ENCODE peak calls at places on chromosomes 16 and 17, in nine cellular contexts. One of them, this sample, is unnamed.

GRCh38 chr17:11608396-11608795 is 10.1 kb downstream of the DNAH9 start:
- DNase-seq in activated T-helper 1 cell treated with anti-CD3 and anti-CD28 coated beads, Interleukin-2, amount 50 U/mL, for 16 hours: no peak
- DNase-seq in non-pigmented ciliary epithelial cell: no peak
- DNase-seq in GM23248: peak
- DNase-seq in T-helper 1 cell: no peak
- DNase-seq in kidney tubule cell: no peak
- DNase-seq in anterior cingulate cortex: peak
- DNase-seq in EH: no peak
- DNase-seq in progenitor cell of endocrine pancreas: no peak
- DNase-seq in this sample: no peak

GRCh38 chr17:5443728-5444127 is 4.8 kb upstream of the C1QBP start:
- DNase-seq in GM23248: no peak
- DNase-seq in T-helper 1 cell: no peak
- DNase-seq in activated T-helper 1 cell treated with anti-CD3 and anti-CD28 coated beads, Interleukin-2, amount 50 U/mL, for 16 hours: no peak
- DNase-seq in progenitor cell of endocrine pancreas: no peak
- DNase-seq in non-pigmented ciliary epithelial cell: no peak
- DNase-seq in EH: no peak
- DNase-seq in anterior cingulate cortex: no peak
- DNase-seq in kidney tubule cell: no peak
- DNase-seq in this sample: no peak

GRCh38 chr17:68955181-68955841 is at the start of gene ABCA8:
- DNase-seq in anterior cingulate cortex: peak
- DNase-seq in activated T-helper 1 cell treated with anti-CD3 and anti-CD28 coated beads, Interleukin-2, amount 50 U/mL, for 16 hours: no peak
- DNase-seq in progenitor cell of endocrine pancreas: no peak
- DNase-seq in kidney tubule cell: no peak
- DNase-seq in GM23248: peak
- DNase-seq in EH: no peak
- DNase-seq in non-pigmented ciliary epithelial cell: peak
- DNase-seq in T-helper 1 cell: no peak
- DNase-seq in this sample: no peak

GRCh38 chr16:62036101-62036806 is at the start of gene CDH8:
- DNase-seq in progenitor cell of endocrine pancreas: peak
- DNase-seq in T-helper 1 cell: no peak
- DNase-seq in EH: peak
- DNase-seq in kidney tubule cell: no peak
- DNase-seq in anterior cingulate cortex: no peak
- DNase-seq in activated T-helper 1 cell treated with anti-CD3 and anti-CD28 coated beads, Interleukin-2, amount 50 U/mL, for 16 hours: no peak
- DNase-seq in non-pigmented ciliary epithelial cell: no peak
- DNase-seq in GM23248: no peak
- DNase-seq in this sample: no peak

GRCh38 chr17:49456172-49456965 is 38.7 kb upstream of the NGFR start:
- DNase-seq in anterior cingulate cortex: no peak
- DNase-seq in EH: peak
- DNase-seq in progenitor cell of endocrine pancreas: no peak
- DNase-seq in activated T-helper 1 cell treated with anti-CD3 and anti-CD28 coated beads, Interleukin-2, amount 50 U/mL, for 16 hours: no peak
- DNase-seq in non-pigmented ciliary epithelial cell: peak
- DNase-seq in T-helper 1 cell: no peak
- DNase-seq in GM23248: peak
- DNase-seq in kidney tubule cell: peak
- DNase-seq in this sample: peak

GRCh38 chr17:39325528-39326240 is 75.7 kb downstream of the FBXL20 start:
- DNase-seq in progenitor cell of endocrine pancreas: no peak
- DNase-seq in T-helper 1 cell: no peak
- DNase-seq in GM23248: no peak
- DNase-seq in non-pigmented ciliary epithelial cell: no peak
- DNase-seq in kidney tubule cell: no peak
- DNase-seq in EH: no peak
- DNase-seq in activated T-helper 1 cell treated with anti-CD3 and anti-CD28 coated beads, Interleukin-2, amount 50 U/mL, for 16 hours: no peak
- DNase-seq in anterior cingulate cortex: no peak
- DNase-seq in this sample: no peak

GRCh38 chr16:81623365-81624102 is 155.6 kb upstream of the PLCG2 start:
- DNase-seq in GM23248: peak
- DNase-seq in non-pigmented ciliary epithelial cell: no peak
- DNase-seq in kidney tubule cell: peak
- DNase-seq in T-helper 1 cell: peak
- DNase-seq in activated T-helper 1 cell treated with anti-CD3 and anti-CD28 coated beads, Interleukin-2, amount 50 U/mL, for 16 hours: peak
- DNase-seq in progenitor cell of endocrine pancreas: no peak
- DNase-seq in anterior cingulate cortex: peak
- DNase-seq in EH: peak
- DNase-seq in this sample: peak

GRCh38 chr16:28903344-28904042 is 21.5 kb downstream of the RABEP2 start:
- DNase-seq in T-helper 1 cell: no peak
- DNase-seq in non-pigmented ciliary epithelial cell: no peak
- DNase-seq in anterior cingulate cortex: no peak
- DNase-seq in kidney tubule cell: no peak
- DNase-seq in activated T-helper 1 cell treated with anti-CD3 and anti-CD28 coated beads, Interleukin-2, amount 50 U/mL, for 16 hours: no peak
- DNase-seq in GM23248: no peak
- DNase-seq in progenitor cell of endocrine pancreas: no peak
- DNase-seq in EH: no peak
- DNase-seq in this sample: no peak

GRCh38 chr17:57965521-57966160 is 10.4 kb upstream of the CUEDC1 start:
- DNase-seq in T-helper 1 cell: no peak
- DNase-seq in GM23248: no peak
- DNase-seq in kidney tubule cell: no peak
- DNase-seq in activated T-helper 1 cell treated with anti-CD3 and anti-CD28 coated beads, Interleukin-2, amount 50 U/mL, for 16 hours: no peak
- DNase-seq in anterior cingulate cortex: no peak
- DNase-seq in non-pigmented ciliary epithelial cell: no peak
- DNase-seq in EH: no peak
- DNase-seq in progenitor cell of endocrine pancreas: no peak
- DNase-seq in this sample: no peak

GRCh38 chr16:5502467-5502869 is 404.9 kb upstream of the EEF2KMT start:
- DNase-seq in kidney tubule cell: peak
- DNase-seq in progenitor cell of endocrine pancreas: peak
- DNase-seq in activated T-helper 1 cell treated with anti-CD3 and anti-CD28 coated beads, Interleukin-2, amount 50 U/mL, for 16 hours: no peak
- DNase-seq in non-pigmented ciliary epithelial cell: no peak
- DNase-seq in GM23248: no peak
- DNase-seq in EH: no peak
- DNase-seq in T-helper 1 cell: no peak
- DNase-seq in anterior cingulate cortex: no peak
- DNase-seq in this sample: peak

GRCh38 chr17:61382796-61383688 is 16.6 kb upstream of the TBX2 start:
- DNase-seq in kidney tubule cell: no peak
- DNase-seq in EH: no peak
- DNase-seq in GM23248: no peak
- DNase-seq in activated T-helper 1 cell treated with anti-CD3 and anti-CD28 coated beads, Interleukin-2, amount 50 U/mL, for 16 hours: no peak
- DNase-seq in anterior cingulate cortex: no peak
- DNase-seq in progenitor cell of endocrine pancreas: no peak
- DNase-seq in non-pigmented ciliary epithelial cell: no peak
- DNase-seq in T-helper 1 cell: no peak
- DNase-seq in this sample: no peak

GRCh38 chr17:17964710-17965109 is 7.5 kb downstream of the TOM1L2 start:
- DNase-seq in GM23248: no peak
- DNase-seq in anterior cingulate cortex: no peak
- DNase-seq in activated T-helper 1 cell treated with anti-CD3 and anti-CD28 coated beads, Interleukin-2, amount 50 U/mL, for 16 hours: no peak
- DNase-seq in progenitor cell of endocrine pancreas: no peak
- DNase-seq in EH: no peak
- DNase-seq in T-helper 1 cell: no peak
- DNase-seq in kidney tubule cell: no peak
- DNase-seq in non-pigmented ciliary epithelial cell: no peak
- DNase-seq in this sample: no peak

GRCh38 chr16:21167360-21167759 is 8.9 kb downstream of the LDAF1 start:
- DNase-seq in T-helper 1 cell: no peak
- DNase-seq in anterior cingulate cortex: no peak
- DNase-seq in kidney tubule cell: peak
- DNase-seq in GM23248: peak
- DNase-seq in activated T-helper 1 cell treated with anti-CD3 and anti-CD28 coated beads, Interleukin-2, amount 50 U/mL, for 16 hours: no peak
- DNase-seq in progenitor cell of endocrine pancreas: no peak
- DNase-seq in EH: peak
- DNase-seq in non-pigmented ciliary epithelial cell: peak
- DNase-seq in this sample: peak

GRCh38 chr17:82937411-82938371 is 97.9 kb upstream of the ZNF750 start:
- DNase-seq in progenitor cell of endocrine pancreas: no peak
- DNase-seq in GM23248: no peak
- DNase-seq in anterior cingulate cortex: no peak
- DNase-seq in T-helper 1 cell: no peak
- DNase-seq in EH: no peak
- DNase-seq in non-pigmented ciliary epithelial cell: no peak
- DNase-seq in kidney tubule cell: no peak
- DNase-seq in activated T-helper 1 cell treated with anti-CD3 and anti-CD28 coated beads, Interleukin-2, amount 50 U/mL, for 16 hours: no peak
- DNase-seq in this sample: no peak

GRCh38 chr16:89363621-89364393 is 126.6 kb downstream of the ANKRD11 start:
- DNase-seq in activated T-helper 1 cell treated with anti-CD3 and anti-CD28 coated beads, Interleukin-2, amount 50 U/mL, for 16 hours: no peak
- DNase-seq in kidney tubule cell: peak
- DNase-seq in progenitor cell of endocrine pancreas: no peak
- DNase-seq in GM23248: peak
- DNase-seq in T-helper 1 cell: peak
- DNase-seq in EH: peak
- DNase-seq in non-pigmented ciliary epithelial cell: no peak
- DNase-seq in anterior cingulate cortex: no peak
- DNase-seq in this sample: peak

GRCh38 chr16:29641561-29641960 is 21.5 kb upstream of the SPN start:
- DNase-seq in kidney tubule cell: no peak
- DNase-seq in anterior cingulate cortex: no peak
- DNase-seq in T-helper 1 cell: peak
- DNase-seq in EH: peak
- DNase-seq in non-pigmented ciliary epithelial cell: no peak
- DNase-seq in progenitor cell of endocrine pancreas: no peak
- DNase-seq in GM23248: no peak
- DNase-seq in activated T-helper 1 cell treated with anti-CD3 and anti-CD28 coated beads, Interleukin-2, amount 50 U/mL, for 16 hours: no peak
- DNase-seq in this sample: peak

GRCh38 chr17:67753026-67753425 is 35.3 kb downstream of the NOL11 start:
- DNase-seq in anterior cingulate cortex: no peak
- DNase-seq in non-pigmented ciliary epithelial cell: no peak
- DNase-seq in activated T-helper 1 cell treated with anti-CD3 and anti-CD28 coated beads, Interleukin-2, amount 50 U/mL, for 16 hours: no peak
- DNase-seq in GM23248: no peak
- DNase-seq in progenitor cell of endocrine pancreas: no peak
- DNase-seq in T-helper 1 cell: no peak
- DNase-seq in EH: no peak
- DNase-seq in kidney tubule cell: no peak
- DNase-seq in this sample: no peak

GRCh38 chr16:87206646-87207451 is 110.3 kb downstream of the C16orf95 start:
- DNase-seq in GM23248: peak
- DNase-seq in anterior cingulate cortex: no peak
- DNase-seq in activated T-helper 1 cell treated with anti-CD3 and anti-CD28 coated beads, Interleukin-2, amount 50 U/mL, for 16 hours: no peak
- DNase-seq in EH: peak
- DNase-seq in non-pigmented ciliary epithelial cell: no peak
- DNase-seq in kidney tubule cell: no peak
- DNase-seq in progenitor cell of endocrine pancreas: no peak
- DNase-seq in T-helper 1 cell: no peak
- DNase-seq in this sample: no peak

GRCh38 chr17:8981443-8981842 is 15.9 kb upstream of the PIK3R5 start:
- DNase-seq in non-pigmented ciliary epithelial cell: no peak
- DNase-seq in anterior cingulate cortex: no peak
- DNase-seq in EH: no peak
- DNase-seq in GM23248: no peak
- DNase-seq in kidney tubule cell: no peak
- DNase-seq in T-helper 1 cell: no peak
- DNase-seq in activated T-helper 1 cell treated with anti-CD3 and anti-CD28 coated beads, Interleukin-2, amount 50 U/mL, for 16 hours: no peak
- DNase-seq in progenitor cell of endocrine pancreas: no peak
- DNase-seq in this sample: no peak

GRCh38 chr16:49200223-49200820 is 81.3 kb downstream of the CBLN1 start:
- DNase-seq in EH: no peak
- DNase-seq in anterior cingulate cortex: no peak
- DNase-seq in kidney tubule cell: no peak
- DNase-seq in T-helper 1 cell: no peak
- DNase-seq in activated T-helper 1 cell treated with anti-CD3 and anti-CD28 coated beads, Interleukin-2, amount 50 U/mL, for 16 hours: no peak
- DNase-seq in GM23248: no peak
- DNase-seq in progenitor cell of endocrine pancreas: no peak
- DNase-seq in non-pigmented ciliary epithelial cell: no peak
- DNase-seq in this sample: no peak

GRCh38 chr16:56637814-56638750 is at the start of gene MT1A:
- DNase-seq in progenitor cell of endocrine pancreas: no peak
- DNase-seq in GM23248: peak
- DNase-seq in activated T-helper 1 cell treated with anti-CD3 and anti-CD28 coated beads, Interleukin-2, amount 50 U/mL, for 16 hours: no peak
- DNase-seq in T-helper 1 cell: no peak
- DNase-seq in kidney tubule cell: peak
- DNase-seq in EH: peak
- DNase-seq in anterior cingulate cortex: peak
- DNase-seq in non-pigmented ciliary epithelial cell: no peak
- DNase-seq in this sample: peak

GRCh38 chr17:34408439-34408838 is 45.4 kb upstream of the CCL1 start:
- DNase-seq in GM23248: no peak
- DNase-seq in anterior cingulate cortex: no peak
- DNase-seq in activated T-helper 1 cell treated with anti-CD3 and anti-CD28 coated beads, Interleukin-2, amount 50 U/mL, for 16 hours: no peak
- DNase-seq in progenitor cell of endocrine pancreas: no peak
- DNase-seq in T-helper 1 cell: no peak
- DNase-seq in kidney tubule cell: no peak
- DNase-seq in non-pigmented ciliary epithelial cell: no peak
- DNase-seq in EH: no peak
- DNase-seq in this sample: no peak